ENCODE peak calls at places on chromosomes 11 and 22, in nine cellular contexts. One of them, this sample, is unnamed.
A peak's percentile ranks its signal among the peaks of the same experiment; 100 is the strongest.

GRCh38 chr11:123313261-123313660 is 116.8 kb upstream of the GRAMD1B start:
- DNase-seq in upper lobe of right lung: no peak
- DNase-seq in tibial artery: no peak
- DNase-seq in endothelial cell of umbilical vein: no peak
- DNase-seq in left lung: no peak
- DNase-seq in transverse colon: no peak
- DNase-seq in OCI-LY7: no peak
- DNase-seq in stomach: no peak
- DNase-seq in heart left ventricle: no peak
- DNase-seq in this sample: no peak

GRCh38 chr22:17884084-17884483 is 109.8 kb upstream of the BID start:
- DNase-seq in left lung: no peak
- DNase-seq in heart left ventricle: no peak
- DNase-seq in endothelial cell of umbilical vein: no peak
- DNase-seq in tibial artery: no peak
- DNase-seq in stomach: no peak
- DNase-seq in OCI-LY7: no peak
- DNase-seq in transverse colon: no peak
- DNase-seq in upper lobe of right lung: no peak
- DNase-seq in this sample: no peak

GRCh38 chr22:49660794-49661781 is 166.6 kb downstream of the BRD1 start:
- DNase-seq in endothelial cell of umbilical vein: no peak
- DNase-seq in heart left ventricle: no peak
- DNase-seq in left lung: no peak
- DNase-seq in transverse colon: peak; percentile 1
- DNase-seq in OCI-LY7: peak; percentile 44
- DNase-seq in stomach: no peak
- DNase-seq in upper lobe of right lung: peak; percentile 56
- DNase-seq in tibial artery: peak; percentile 56
- DNase-seq in this sample: no peak

GRCh38 chr11:18769802-18770456 is 21.7 kb downstream of the PTPN5 start:
- DNase-seq in upper lobe of right lung: no peak
- DNase-seq in left lung: no peak
- DNase-seq in tibial artery: no peak
- DNase-seq in heart left ventricle: no peak
- DNase-seq in endothelial cell of umbilical vein: no peak
- DNase-seq in stomach: no peak
- DNase-seq in transverse colon: peak; percentile 52
- DNase-seq in OCI-LY7: peak; percentile 20
- DNase-seq in this sample: peak; percentile 47

GRCh38 chr11:123544631-123545375 is 109.6 kb downstream of the SCN3B start:
- DNase-seq in endothelial cell of umbilical vein: no peak
- DNase-seq in OCI-LY7: no peak
- DNase-seq in left lung: no peak
- DNase-seq in transverse colon: no peak
- DNase-seq in heart left ventricle: peak; percentile 58
- DNase-seq in tibial artery: no peak
- DNase-seq in upper lobe of right lung: no peak
- DNase-seq in stomach: no peak
- DNase-seq in this sample: peak; percentile 25

GRCh38 chr11:125768256-125769046 is 10.2 kb downstream of the PATE2 start:
- DNase-seq in transverse colon: no peak
- DNase-seq in left lung: peak; percentile 34
- DNase-seq in OCI-LY7: no peak
- DNase-seq in heart left ventricle: no peak
- DNase-seq in tibial artery: no peak
- DNase-seq in upper lobe of right lung: no peak
- DNase-seq in endothelial cell of umbilical vein: no peak
- DNase-seq in stomach: no peak
- DNase-seq in this sample: no peak

GRCh38 chr11:124841765-124842700 is 23.2 kb upstream of the ROBO3 start:
- DNase-seq in heart left ventricle: no peak
- DNase-seq in stomach: no peak
- DNase-seq in upper lobe of right lung: no peak
- DNase-seq in endothelial cell of umbilical vein: no peak
- DNase-seq in tibial artery: no peak
- DNase-seq in OCI-LY7: no peak
- DNase-seq in left lung: peak; percentile 50
- DNase-seq in transverse colon: no peak
- DNase-seq in this sample: no peak

GRCh38 chr11:12213920-12214319 is 103.5 kb downstream of the MICAL2 start:
- DNase-seq in transverse colon: no peak
- DNase-seq in stomach: no peak
- DNase-seq in endothelial cell of umbilical vein: peak; percentile 34
- DNase-seq in OCI-LY7: no peak
- DNase-seq in heart left ventricle: no peak
- DNase-seq in left lung: no peak
- DNase-seq in tibial artery: no peak
- DNase-seq in upper lobe of right lung: no peak
- DNase-seq in this sample: no peak

GRCh38 chr11:62542111-62542745 is 4.4 kb downstream of the AHNAK start:
- DNase-seq in stomach: peak; percentile 58
- DNase-seq in transverse colon: peak; percentile 68
- DNase-seq in upper lobe of right lung: no peak
- DNase-seq in heart left ventricle: no peak
- DNase-seq in left lung: no peak
- DNase-seq in OCI-LY7: no peak
- DNase-seq in endothelial cell of umbilical vein: no peak
- DNase-seq in tibial artery: no peak
- DNase-seq in this sample: peak; percentile 75

GRCh38 chr11:65558785-65559509 is 788 bp upstream of the LTBP3 start:
- DNase-seq in transverse colon: no peak
- DNase-seq in OCI-LY7: no peak
- DNase-seq in stomach: peak; percentile 44
- DNase-seq in heart left ventricle: peak; percentile 84
- DNase-seq in left lung: no peak
- DNase-seq in tibial artery: peak; percentile 90
- DNase-seq in endothelial cell of umbilical vein: peak; percentile 72
- DNase-seq in upper lobe of right lung: no peak
- DNase-seq in this sample: no peak

GRCh38 chr22:43094551-43094950 is 5.4 kb upstream of the TTLL1 start:
- DNase-seq in upper lobe of right lung: no peak
- DNase-seq in stomach: no peak
- DNase-seq in OCI-LY7: peak; percentile 65
- DNase-seq in heart left ventricle: no peak
- DNase-seq in transverse colon: no peak
- DNase-seq in tibial artery: no peak
- DNase-seq in left lung: no peak
- DNase-seq in endothelial cell of umbilical vein: no peak
- DNase-seq in this sample: no peak

GRCh38 chr11:44920451-44920850 is 30.2 kb downstream of the TP53I11 start:
- DNase-seq in left lung: no peak
- DNase-seq in tibial artery: no peak
- DNase-seq in stomach: no peak
- DNase-seq in endothelial cell of umbilical vein: no peak
- DNase-seq in transverse colon: no peak
- DNase-seq in heart left ventricle: no peak
- DNase-seq in upper lobe of right lung: no peak
- DNase-seq in OCI-LY7: no peak
- DNase-seq in this sample: no peak

GRCh38 chr11:110379936-110380335 is 49.8 kb upstream of the FDX1 start:
- DNase-seq in heart left ventricle: no peak
- DNase-seq in endothelial cell of umbilical vein: no peak
- DNase-seq in upper lobe of right lung: no peak
- DNase-seq in tibial artery: no peak
- DNase-seq in stomach: no peak
- DNase-seq in OCI-LY7: no peak
- DNase-seq in left lung: no peak
- DNase-seq in transverse colon: no peak
- DNase-seq in this sample: no peak

GRCh38 chr11:92528051-92528450 is 303.4 kb downstream of the FAT3 start:
- DNase-seq in transverse colon: no peak
- DNase-seq in heart left ventricle: no peak
- DNase-seq in upper lobe of right lung: no peak
- DNase-seq in left lung: no peak
- DNase-seq in endothelial cell of umbilical vein: no peak
- DNase-seq in OCI-LY7: no peak
- DNase-seq in tibial artery: no peak
- DNase-seq in stomach: no peak
- DNase-seq in this sample: no peak

DNA sequence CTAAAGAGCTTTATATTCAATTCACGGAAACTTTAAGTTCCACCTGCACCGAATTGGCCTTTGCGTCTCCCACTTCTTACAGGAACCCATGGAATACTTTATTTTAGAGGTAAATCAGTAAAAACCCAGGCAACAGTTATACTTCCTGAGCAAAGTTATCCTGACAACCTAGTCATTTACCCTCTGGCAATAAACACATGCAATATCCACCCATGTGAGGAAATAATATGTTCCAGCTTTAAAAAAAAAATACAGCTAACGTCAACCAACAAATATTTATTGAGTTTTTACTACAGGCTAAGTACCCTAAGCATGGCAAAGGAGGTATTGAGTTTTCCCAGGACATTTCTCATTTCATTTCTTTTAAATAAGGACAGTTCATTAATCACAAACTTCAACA is 38.3 kb upstream of the CCDC34 start:
- DNase-seq in OCI-LY7: no peak
- DNase-seq in tibial artery: no peak
- DNase-seq in endothelial cell of umbilical vein: no peak
- DNase-seq in stomach: no peak
- DNase-seq in heart left ventricle: no peak
- DNase-seq in transverse colon: no peak
- DNase-seq in upper lobe of right lung: no peak
- DNase-seq in left lung: no peak
- DNase-seq in this sample: no peak
- H3K4me1 ChIP-seq in OCI-LY7: no peaks in the 10 kb centered on the region
- H3K4me1 ChIP-seq in tibial artery: peaks cover 25% of the 10 kb centered on the region
- H3K4me1 ChIP-seq in endothelial cell of umbilical vein: no peaks in the 10 kb centered on the region
- H3K4me1 ChIP-seq in stomach: peaks cover 47% of the 10 kb centered on the region
- H3K4me1 ChIP-seq in heart left ventricle: no peaks in the 10 kb centered on the region
- H3K4me1 ChIP-seq in transverse colon: peaks cover 51% of the 10 kb centered on the region
- H3K4me1 ChIP-seq in upper lobe of right lung: peaks cover 3% of the 10 kb centered on the region
- H3K4me1 ChIP-seq in left lung: no peaks in the 10 kb centered on the region
- H3K4me1 ChIP-seq in this sample: peaks cover 7% of the 10 kb centered on the region

DNA sequence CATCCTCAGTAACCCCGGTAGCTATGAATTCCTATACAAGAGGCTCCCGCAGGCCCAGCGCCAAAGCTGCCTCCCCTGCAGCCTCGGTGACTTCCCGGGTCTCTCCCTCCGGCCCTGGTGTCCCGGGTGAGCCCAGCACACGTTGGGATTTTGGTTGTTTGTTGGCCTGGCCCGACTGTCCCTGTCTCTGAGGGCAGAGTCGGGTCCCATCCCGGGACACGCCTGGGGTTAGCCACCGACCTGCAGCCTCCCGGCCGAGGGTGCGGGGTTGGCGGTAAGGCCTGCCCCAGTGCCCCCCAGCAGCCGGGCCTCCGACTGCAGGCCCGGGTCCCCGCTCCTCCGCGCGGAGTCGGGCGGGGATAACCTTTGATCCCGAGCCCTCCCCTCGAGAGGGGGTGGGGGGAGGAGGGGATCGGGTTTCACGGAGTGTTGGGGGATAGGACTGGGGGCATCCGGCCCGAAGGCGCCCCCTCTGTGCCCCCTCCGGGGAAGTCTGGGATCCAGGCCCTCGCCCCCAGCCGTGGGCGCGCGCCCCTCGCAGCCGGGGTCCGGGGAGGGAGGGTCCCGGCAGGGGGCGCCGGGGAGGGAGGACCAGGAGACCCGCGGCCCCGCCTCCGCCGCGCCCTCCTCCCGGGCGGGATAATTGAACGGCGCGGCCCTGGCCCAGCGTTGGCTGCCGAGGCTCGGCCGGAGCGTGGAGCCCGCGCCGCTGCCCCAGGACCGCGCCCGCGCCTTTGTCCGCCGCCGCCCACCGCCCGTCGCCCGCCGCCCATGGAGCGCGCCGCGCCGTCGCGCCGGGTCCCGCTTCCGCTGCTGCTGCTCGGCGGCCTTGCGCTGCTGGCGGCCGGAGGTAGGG is at the start of gene FBLN1:
- DNase-seq in heart left ventricle: peak; percentile 61
- DNase-seq in endothelial cell of umbilical vein: no peak
- DNase-seq in left lung: no peak
- DNase-seq in upper lobe of right lung: no peak
- DNase-seq in stomach: no peak
- DNase-seq in OCI-LY7: no peak
- DNase-seq in transverse colon: no peak
- DNase-seq in tibial artery: peak; percentile 75
- DNase-seq in this sample: no peak
- H3K4me1 ChIP-seq in heart left ventricle: peaks cover 4% of the 10 kb centered on the region
- H3K4me1 ChIP-seq in endothelial cell of umbilical vein: peaks cover 4% of the 10 kb centered on the region
- H3K4me1 ChIP-seq in left lung: peaks cover 6% of the 10 kb centered on the region
- H3K4me1 ChIP-seq in upper lobe of right lung: no peaks in the 10 kb centered on the region
- H3K4me1 ChIP-seq in stomach: peaks cover 49% of the 10 kb centered on the region
- H3K4me1 ChIP-seq in OCI-LY7: no peaks in the 10 kb centered on the region
- H3K4me1 ChIP-seq in transverse colon: peaks cover 12% of the 10 kb centered on the region
- H3K4me1 ChIP-seq in tibial artery: peaks cover 28% of the 10 kb centered on the region
- H3K4me1 ChIP-seq in this sample: no peaks in the 10 kb centered on the region

GRCh38 chr22:45531441-45531840 is 28.8 kb downstream of the FBLN1 start:
- DNase-seq in left lung: no peak
- DNase-seq in stomach: no peak
- DNase-seq in tibial artery: no peak
- DNase-seq in upper lobe of right lung: no peak
- DNase-seq in endothelial cell of umbilical vein: no peak
- DNase-seq in transverse colon: no peak
- DNase-seq in heart left ventricle: no peak
- DNase-seq in OCI-LY7: no peak
- DNase-seq in this sample: no peak

GRCh38 chr22:45535400-45535799 is 32.7 kb downstream of the FBLN1 start:
- DNase-seq in stomach: no peak
- DNase-seq in tibial artery: no peak
- DNase-seq in transverse colon: no peak
- DNase-seq in endothelial cell of umbilical vein: no peak
- DNase-seq in upper lobe of right lung: no peak
- DNase-seq in heart left ventricle: no peak
- DNase-seq in left lung: no peak
- DNase-seq in OCI-LY7: no peak
- DNase-seq in this sample: no peak

GRCh38 chr22:45534339-45535192 is 31.9 kb downstream of the FBLN1 start:
- DNase-seq in endothelial cell of umbilical vein: no peak
- DNase-seq in tibial artery: no peak
- DNase-seq in heart left ventricle: no peak
- DNase-seq in upper lobe of right lung: no peak
- DNase-seq in left lung: no peak
- DNase-seq in stomach: no peak
- DNase-seq in OCI-LY7: no peak
- DNase-seq in transverse colon: no peak
- DNase-seq in this sample: no peak

GRCh38 chr22:45531944-45532631 is 29.4 kb downstream of the FBLN1 start:
- DNase-seq in upper lobe of right lung: no peak
- DNase-seq in left lung: no peak
- DNase-seq in endothelial cell of umbilical vein: no peak
- DNase-seq in heart left ventricle: no peak
- DNase-seq in OCI-LY7: no peak
- DNase-seq in transverse colon: no peak
- DNase-seq in tibial artery: no peak
- DNase-seq in stomach: no peak
- DNase-seq in this sample: no peak

GRCh38 chr22:45533731-45534130 is 31.0 kb downstream of the FBLN1 start:
- DNase-seq in upper lobe of right lung: no peak
- DNase-seq in stomach: no peak
- DNase-seq in tibial artery: no peak
- DNase-seq in endothelial cell of umbilical vein: no peak
- DNase-seq in OCI-LY7: no peak
- DNase-seq in heart left ventricle: no peak
- DNase-seq in transverse colon: no peak
- DNase-seq in left lung: no peak
- DNase-seq in this sample: no peak
- H3K4me1 ChIP-seq in upper lobe of right lung: peaks cover 22% of the 10 kb centered on the region
- H3K4me1 ChIP-seq in stomach: peaks cover 61% of the 10 kb centered on the region
- H3K4me1 ChIP-seq in tibial artery: peaks cover 27% of the 10 kb centered on the region
- H3K4me1 ChIP-seq in endothelial cell of umbilical vein: no peaks in the 10 kb centered on the region
- H3K4me1 ChIP-seq in OCI-LY7: no peaks in the 10 kb centered on the region
- H3K4me1 ChIP-seq in heart left ventricle: peaks cover 8% of the 10 kb centered on the region
- H3K4me1 ChIP-seq in transverse colon: peaks cover 24% of the 10 kb centered on the region
- H3K4me1 ChIP-seq in left lung: no peaks in the 10 kb centered on the region
- H3K4me1 ChIP-seq in this sample: no peaks in the 10 kb centered on the region

GRCh38 chr11:74004046-74004693 is 4.7 kb downstream of the UCP3 start:
- DNase-seq in heart left ventricle: no peak
- DNase-seq in OCI-LY7: no peak
- DNase-seq in tibial artery: no peak
- DNase-seq in stomach: no peak
- DNase-seq in upper lobe of right lung: no peak
- DNase-seq in endothelial cell of umbilical vein: no peak
- DNase-seq in transverse colon: no peak
- DNase-seq in left lung: no peak
- DNase-seq in this sample: no peak
- H3K4me1 ChIP-seq in heart left ventricle: peaks cover 21% of the 10 kb centered on the region
- H3K4me1 ChIP-seq in OCI-LY7: peaks cover 33% of the 10 kb centered on the region
- H3K4me1 ChIP-seq in tibial artery: no peaks in the 10 kb centered on the region
- H3K4me1 ChIP-seq in stomach: peaks cover 12% of the 10 kb centered on the region
- H3K4me1 ChIP-seq in upper lobe of right lung: no peaks in the 10 kb centered on the region
- H3K4me1 ChIP-seq in endothelial cell of umbilical vein: no peaks in the 10 kb centered on the region
- H3K4me1 ChIP-seq in transverse colon: peaks cover 4% of the 10 kb centered on the region
- H3K4me1 ChIP-seq in left lung: no peaks in the 10 kb centered on the region
- H3K4me1 ChIP-seq in this sample: peaks cover 20% of the 10 kb centered on the region